ENCODE peak calls at places on chromosomes 7 and 10, in five cellular contexts. One of them, this sample, is unnamed.

GRCh38 chr7:18740579-18740988 is 245.0 kb downstream of the HDAC9 start:
- DNase-seq in activated naive CD4-positive, alpha-beta T cell: no peak
- DNase-seq in foreskin keratinocyte: no peak
- DNase-seq in mesothelial cell of epicardium: no peak
- DNase-seq in MCF 10A: no peak
- DNase-seq in this sample: no peak

GRCh38 chr7:47382200-47382599 is 199.7 kb downstream of the TNS3 start:
- DNase-seq in MCF 10A: no peak
- DNase-seq in mesothelial cell of epicardium: no peak
- DNase-seq in activated naive CD4-positive, alpha-beta T cell: no peak
- DNase-seq in foreskin keratinocyte: no peak
- DNase-seq in this sample: no peak

GRCh38 chr10:95172851-95173250 is 21.2 kb upstream of the ACSM6 start:
- DNase-seq in foreskin keratinocyte: peak; percentile 49
- DNase-seq in mesothelial cell of epicardium: no peak
- DNase-seq in activated naive CD4-positive, alpha-beta T cell: no peak
- DNase-seq in MCF 10A: no peak
- DNase-seq in this sample: no peak

GRCh38 chr10:18473424-18474110 is 177.8 kb downstream of the NSUN6 start:
- DNase-seq in foreskin keratinocyte: no peak
- DNase-seq in MCF 10A: no peak
- DNase-seq in mesothelial cell of epicardium: no peak
- DNase-seq in activated naive CD4-positive, alpha-beta T cell: no peak
- DNase-seq in this sample: no peak

GRCh38 chr7:47638679-47639306 is 56.9 kb upstream of the TNS3 start:
- DNase-seq in MCF 10A: no peak
- DNase-seq in foreskin keratinocyte: no peak
- DNase-seq in mesothelial cell of epicardium: no peak
- DNase-seq in activated naive CD4-positive, alpha-beta T cell: no peak
- DNase-seq in this sample: no peak

GRCh38 chr7:47677664-47678063 is 95.8 kb upstream of the TNS3 start:
- DNase-seq in activated naive CD4-positive, alpha-beta T cell: no peak
- DNase-seq in mesothelial cell of epicardium: no peak
- DNase-seq in MCF 10A: peak; percentile 30
- DNase-seq in foreskin keratinocyte: peak; percentile 26
- DNase-seq in this sample: no peak

GRCh38 chr10:121751191-121751760 is 153.0 kb upstream of the FGFR2 start:
- DNase-seq in activated naive CD4-positive, alpha-beta T cell: no peak
- DNase-seq in mesothelial cell of epicardium: no peak
- DNase-seq in foreskin keratinocyte: no peak
- DNase-seq in MCF 10A: no peak
- DNase-seq in this sample: no peak

GRCh38 chr10:75899816-75900357 is 468.5 kb downstream of the LRMDA start:
- DNase-seq in foreskin keratinocyte: no peak
- DNase-seq in activated naive CD4-positive, alpha-beta T cell: no peak
- DNase-seq in mesothelial cell of epicardium: no peak
- DNase-seq in MCF 10A: no peak
- DNase-seq in this sample: no peak

GRCh38 chr7:151275813-151276577 is 27.5 kb upstream of the SMARCD3 start:
- DNase-seq in MCF 10A: peak; percentile 3
- DNase-seq in foreskin keratinocyte: no peak
- DNase-seq in mesothelial cell of epicardium: no peak
- DNase-seq in activated naive CD4-positive, alpha-beta T cell: no peak
- DNase-seq in this sample: no peak

GRCh38 chr10:14173391-14173705 is 157.4 kb downstream of the FRMD4A start:
- DNase-seq in activated naive CD4-positive, alpha-beta T cell: no peak
- DNase-seq in foreskin keratinocyte: no peak
- DNase-seq in MCF 10A: no peak
- DNase-seq in mesothelial cell of epicardium: no peak
- DNase-seq in this sample: no peak

GRCh38 chr10:20891338-20891714 is 5.8 kb downstream of the NEBL start:
- DNase-seq in MCF 10A: no peak
- DNase-seq in activated naive CD4-positive, alpha-beta T cell: no peak
- DNase-seq in mesothelial cell of epicardium: no peak
- DNase-seq in foreskin keratinocyte: peak; percentile 16
- DNase-seq in this sample: peak; percentile 10

GRCh38 chr7:100342761-100343160 is 15.2 kb upstream of the PILRB start:
- DNase-seq in MCF 10A: no peak
- DNase-seq in mesothelial cell of epicardium: no peak
- DNase-seq in foreskin keratinocyte: no peak
- DNase-seq in activated naive CD4-positive, alpha-beta T cell: no peak
- DNase-seq in this sample: no peak

GRCh38 chr10:133104076-133104965 is 16.6 kb downstream of the ADGRA1 start:
- DNase-seq in mesothelial cell of epicardium: no peak
- DNase-seq in foreskin keratinocyte: no peak
- DNase-seq in activated naive CD4-positive, alpha-beta T cell: no peak
- DNase-seq in MCF 10A: no peak
- DNase-seq in this sample: no peak

GRCh38 chr7:6437251-6437650 is 10.5 kb downstream of the DAGLB start:
- DNase-seq in MCF 10A: no peak
- DNase-seq in activated naive CD4-positive, alpha-beta T cell: no peak
- DNase-seq in foreskin keratinocyte: no peak
- DNase-seq in mesothelial cell of epicardium: no peak
- DNase-seq in this sample: no peak

GRCh38 chr7:77326131-77326530 is 90.0 kb downstream of the GSAP start:
- DNase-seq in mesothelial cell of epicardium: no peak
- DNase-seq in MCF 10A: peak; percentile 44
- DNase-seq in foreskin keratinocyte: no peak
- DNase-seq in activated naive CD4-positive, alpha-beta T cell: no peak
- DNase-seq in this sample: peak; percentile 81

GRCh38 chr10:86017841-86018734 is 348.5 kb downstream of the GRID1 start:
- DNase-seq in foreskin keratinocyte: no peak
- DNase-seq in MCF 10A: no peak
- DNase-seq in activated naive CD4-positive, alpha-beta T cell: no peak
- DNase-seq in mesothelial cell of epicardium: no peak
- DNase-seq in this sample: peak; percentile 51

GRCh38 chr7:129670636-129671035 is 59.1 kb downstream of the NRF1 start:
- DNase-seq in foreskin keratinocyte: no peak
- DNase-seq in activated naive CD4-positive, alpha-beta T cell: no peak
- DNase-seq in MCF 10A: no peak
- DNase-seq in mesothelial cell of epicardium: no peak
- DNase-seq in this sample: no peak

GRCh38 chr10:73797324-73798025 is 12.1 kb downstream of the ZSWIM8 start:
- DNase-seq in foreskin keratinocyte: no peak
- DNase-seq in MCF 10A: no peak
- DNase-seq in activated naive CD4-positive, alpha-beta T cell: no peak
- DNase-seq in mesothelial cell of epicardium: no peak
- DNase-seq in this sample: no peak

GRCh38 chr7:43593010-43593409 is 10.1 kb downstream of the STK17A start:
- DNase-seq in MCF 10A: no peak
- DNase-seq in mesothelial cell of epicardium: no peak
- DNase-seq in activated naive CD4-positive, alpha-beta T cell: no peak
- DNase-seq in foreskin keratinocyte: no peak
- DNase-seq in this sample: peak; percentile 20

GRCh38 chr10:121788717-121789116 is 139.1 kb downstream of the ATE1 start:
- DNase-seq in activated naive CD4-positive, alpha-beta T cell: no peak
- DNase-seq in mesothelial cell of epicardium: no peak
- DNase-seq in MCF 10A: no peak
- DNase-seq in foreskin keratinocyte: no peak
- DNase-seq in this sample: no peak

GRCh38 chr7:31938650-31939049 is 131.6 kb downstream of the PDE1C start:
- DNase-seq in MCF 10A: peak; percentile 22
- DNase-seq in activated naive CD4-positive, alpha-beta T cell: no peak
- DNase-seq in foreskin keratinocyte: peak; percentile 85
- DNase-seq in mesothelial cell of epicardium: no peak
- DNase-seq in this sample: peak; percentile 81

GRCh38 chr10:17943033-17943745 is 8.5 kb upstream of the SLC39A12 start:
- DNase-seq in activated naive CD4-positive, alpha-beta T cell: no peak
- DNase-seq in mesothelial cell of epicardium: no peak
- DNase-seq in MCF 10A: no peak
- DNase-seq in foreskin keratinocyte: peak; percentile 48
- DNase-seq in this sample: peak; percentile 13

GRCh38 chr10:91672021-91672608 is 39.2 kb upstream of the PPP1R3C start:
- DNase-seq in mesothelial cell of epicardium: no peak
- DNase-seq in MCF 10A: peak; percentile 27
- DNase-seq in foreskin keratinocyte: peak; percentile 50
- DNase-seq in activated naive CD4-positive, alpha-beta T cell: no peak
- DNase-seq in this sample: peak; percentile 86

GRCh38 chr10:125083576-125083920 is 76.8 kb downstream of the CTBP2 start:
- DNase-seq in activated naive CD4-positive, alpha-beta T cell: no peak
- DNase-seq in foreskin keratinocyte: no peak
- DNase-seq in mesothelial cell of epicardium: no peak
- DNase-seq in MCF 10A: peak; percentile 53
- DNase-seq in this sample: peak; percentile 17

GRCh38 chr7:140367528-140367927 is 30.8 kb downstream of the SLC37A3 start:
- DNase-seq in activated naive CD4-positive, alpha-beta T cell: no peak
- DNase-seq in mesothelial cell of epicardium: no peak
- DNase-seq in MCF 10A: no peak
- DNase-seq in foreskin keratinocyte: no peak
- DNase-seq in this sample: no peak

GRCh38 chr10:72276421-72277339 is 3.0 kb downstream of the DDIT4 start:
- DNase-seq in mesothelial cell of epicardium: no peak
- DNase-seq in activated naive CD4-positive, alpha-beta T cell: no peak
- DNase-seq in foreskin keratinocyte: no peak
- DNase-seq in MCF 10A: peak; percentile 97
- DNase-seq in this sample: no peak

GRCh38 chr10:62248465-62248864 is 20.2 kb downstream of the RTKN2 start:
- DNase-seq in foreskin keratinocyte: no peak
- DNase-seq in mesothelial cell of epicardium: no peak
- DNase-seq in activated naive CD4-positive, alpha-beta T cell: no peak
- DNase-seq in MCF 10A: no peak
- DNase-seq in this sample: no peak

This sample was measured in HT1080.